ENCODE peak calls at places on chromosomes 4 and X, in ten cellular contexts. L is sigmoid colon; T is A673; M is CD8-positive, alpha-beta T cell; E is OCI-LY7; I is IMR-90; F is hepatocyte; R is MM.1S; U is CD4-positive, alpha-beta memory T cell; P is aorta. N is an unnamed sample. For H3K36me3, the result is how much of the 10 kb centered on the place peaks cover.

GRCh38 chr4:25178838-25179261 is 18.6 kb upstream of the SEPSECS start:
- DNase-seq in R (no peak), U (no peak), L (no peak), M (no peak), F (peak), I (no peak), P (no peak), T (no peak), E (no peak), N (no peak)

GRCh38 chr4:183840311-183840710 is 64.8 kb upstream of the STOX2 start:
- DNase-seq in L (peak), T (peak), I (peak), M (peak), R (peak), P (peak), E (peak), F (peak), U (peak), N (peak)

GRCh38 chrX:9464435-9465371 is at the start of gene TBL1X:
- DNase-seq in U (peak), I (peak), T (peak), L (peak), M (peak), R (peak), F (peak), P (peak), E (peak), N (peak)

GRCh38 chrX:118536687-118537461 is 41.3 kb downstream of the DOCK11 start:
- DNase-seq in R (peak), E (peak), P (no peak), M (peak), U (peak), I (peak), T (peak), L (no peak), F (no peak), N (peak)

GRCh38 chr4:95510145-95510544 is 38.6 kb downstream of the UNC5C start:
- DNase-seq in T (peak), L (no peak), U (no peak), M (no peak), E (peak), P (no peak), F (peak), R (no peak), I (peak), N (no peak)

GRCh38 chr4:155339999-155340398 is 36.8 kb downstream of the MAP9 start:
- DNase-seq in P (no peak), I (no peak), R (no peak), T (no peak), E (no peak), L (no peak), M (no peak), U (no peak), F (no peak), N (no peak)

GRCh38 chr4:83917572-83917971 is 381.7 kb downstream of the GPAT3 start:
- DNase-seq in U (no peak), L (no peak), P (no peak), F (peak), E (peak), R (no peak), T (no peak), I (peak), M (no peak), N (no peak)

GRCh38 chrX:141928432-141928831 is 24.7 kb downstream of the MAGEC1 start:
- DNase-seq in E (no peak), I (no peak), F (no peak), L (no peak), M (no peak), U (no peak), T (no peak), P (no peak), R (no peak), N (no peak)

GRCh38 chr4:169604131-169604900 is 8.1 kb downstream of the NEK1 start:
- DNase-seq in F (no peak), I (peak), P (no peak), R (no peak), L (no peak), U (no peak), M (no peak), T (no peak), E (no peak), N (no peak)

GRCh38 chrX:118585296-118585695 is 89.7 kb downstream of the DOCK11 start:
- DNase-seq in U (no peak), I (no peak), M (no peak), E (no peak), P (no peak), T (no peak), F (no peak), L (no peak), R (no peak), N (no peak)

GRCh38 chr4:54440394-54441223 is 211.5 kb downstream of the PDGFRA start:
- DNase-seq in L (no peak), R (peak), U (no peak), E (peak), T (peak), P (no peak), M (no peak), F (peak), I (peak), N (no peak)

GRCh38 chr4:156538210-156538609 is 433.4 kb downstream of the PDGFC start:
- DNase-seq in I (no peak), M (no peak), E (no peak), T (no peak), P (no peak), L (no peak), U (no peak), F (no peak), R (no peak), N (no peak)

GRCh38 chrX:71871367-71871766 is 39.3 kb upstream of the NHSL2 start:
- DNase-seq in P (no peak), T (no peak), E (no peak), I (peak), U (no peak), R (no peak), M (no peak), L (no peak), F (no peak), N (no peak)

GRCh38 chr4:66572949-66573348 is 902.7 kb upstream of the EPHA5 start:
- DNase-seq in P (no peak), F (no peak), M (no peak), T (no peak), I (peak), R (no peak), L (no peak), U (no peak), E (no peak), N (no peak)

GRCh38 chrX:151987108-151987507 is 12.6 kb upstream of the GABRE start:
- DNase-seq in F (no peak), L (no peak), T (no peak), U (no peak), P (no peak), M (no peak), R (no peak), E (no peak), I (no peak), N (no peak)

GRCh38 chr4:185721949-185722316 is 90.1 kb downstream of the SORBS2 start:
- DNase-seq in M (no peak), E (no peak), P (no peak), L (no peak), F (no peak), I (no peak), U (no peak), R (no peak), T (no peak), N (no peak)

GRCh38 chrX:149491812-149492211 is 13.3 kb downstream of the IDS start:
- DNase-seq in M (no peak), L (no peak), I (no peak), E (no peak), P (no peak), T (no peak), U (no peak), F (peak), R (no peak), N (no peak)

GRCh38 chr4:78293841-78294301 is 236.7 kb downstream of the FRAS1 start:
- DNase-seq in E (no peak), P (no peak), U (no peak), L (no peak), M (no peak), I (peak), F (no peak), T (no peak), R (no peak), N (no peak)

GRCh38 chr4:156771171-156771837 is 200.3 kb downstream of the PDGFC start:
- DNase-seq in L (no peak), E (no peak), U (no peak), P (no peak), F (no peak), R (peak), T (peak), I (peak), M (no peak), N (no peak)

GRCh38 chr4:147786031-147786430 is 54.1 kb downstream of the ARHGAP10 start:
- DNase-seq in F (no peak), R (no peak), E (no peak), T (peak), M (no peak), I (no peak), P (no peak), U (no peak), L (no peak), N (no peak)

GRCh38 chrX:154375156-154375504 is 696 bp upstream of the FLNA start:
- DNase-seq in M (no peak), R (no peak), T (no peak), L (no peak), E (no peak), U (no peak), F (no peak), I (no peak), P (no peak), N (no peak)

GRCh38 chrX:143095841-143096240 is 70.1 kb downstream of the SPANXN4 start:
- DNase-seq in U (no peak), M (no peak), E (no peak), T (no peak), F (no peak), P (no peak), L (no peak), R (no peak), I (no peak), N (no peak)

DNA sequence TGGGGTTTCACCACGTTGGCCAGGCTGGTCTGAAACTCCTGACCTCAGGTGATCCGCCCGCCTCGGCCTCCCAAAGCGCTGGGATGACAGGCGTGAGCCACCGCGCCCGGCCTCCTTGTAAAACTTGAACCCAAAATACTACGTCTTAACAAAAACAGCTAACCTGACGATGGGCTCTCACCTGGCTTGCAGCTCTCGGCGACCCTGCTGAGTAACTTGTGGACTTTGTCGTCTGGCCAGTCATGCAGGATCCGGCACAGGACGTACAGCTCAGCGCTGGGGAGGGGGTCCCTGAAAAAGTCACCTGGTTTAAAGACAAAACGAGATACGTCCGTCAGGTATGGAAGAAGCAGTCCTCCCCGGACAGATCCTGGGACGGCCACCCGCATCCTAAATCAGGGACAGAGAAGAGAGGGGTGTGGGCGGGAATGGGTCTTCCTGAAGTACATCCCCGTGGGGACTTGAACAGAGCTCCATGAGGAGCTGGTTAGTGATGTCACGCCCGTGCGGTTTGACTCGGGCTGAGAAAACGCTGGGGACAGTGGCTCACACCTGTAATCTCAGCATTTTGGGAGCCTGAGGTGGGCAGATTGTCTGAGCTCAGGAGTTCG is 20.7 kb upstream of the SLC25A6 start:
- DNase-seq in L (peak), F (no peak), T (no peak), M (no peak), I (no peak), R (no peak), E (no peak), U (no peak), P (peak), N (no peak)
- H3K36me3 ChIP-seq in L (under half), F (under half), T (under half), M (under half), I (half or more), R (under half), E (half or more), U (under half), P (under half), N (under half)

DNA sequence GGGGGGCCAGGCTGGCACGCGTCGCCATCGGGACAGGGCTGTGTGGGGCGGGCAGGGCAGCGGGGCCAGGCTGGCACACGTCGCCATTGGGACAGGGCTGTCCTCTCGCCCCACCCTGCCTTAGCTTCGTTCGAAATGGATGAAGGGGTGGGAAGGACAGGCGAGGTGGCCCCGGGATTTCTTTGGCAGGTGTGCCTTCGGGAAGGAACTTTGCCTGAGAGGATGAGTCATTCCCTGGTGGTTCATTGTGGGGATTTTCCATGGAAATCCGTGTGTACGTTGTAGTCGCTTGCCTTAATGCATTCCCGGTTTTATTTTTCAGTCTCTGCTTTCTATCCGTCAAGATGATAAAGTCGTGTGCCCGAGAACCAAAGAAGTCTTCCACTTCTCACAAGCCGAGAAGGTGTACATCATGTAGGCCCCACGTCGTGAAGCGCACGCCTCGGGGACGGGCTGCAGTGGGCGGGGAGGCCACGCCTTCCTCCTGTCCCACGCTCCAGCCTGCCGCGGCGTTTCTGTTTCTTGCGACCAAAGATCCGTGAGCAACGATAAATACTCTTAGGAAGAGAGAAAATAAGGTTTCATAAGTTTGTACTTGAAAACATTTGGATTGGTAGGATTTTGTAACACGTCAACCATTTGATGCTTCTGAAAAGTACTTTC is 8.1 kb upstream of the UVSSA start:
- DNase-seq in E (no peak), I (no peak), R (peak), M (no peak), P (no peak), T (no peak), U (no peak), L (no peak), F (no peak), N (no peak)
- H3K36me3 ChIP-seq in E (half or more), I (half or more), R (under half), M (under half), P (under half), T (half or more), U (half or more), L (half or more), F (under half), N (under half)

GRCh38 chrX:2696698-2697215 is 5.7 kb downstream of the CD99 start:
- DNase-seq in L (no peak), I (peak), T (peak), U (peak), R (no peak), E (peak), P (no peak), F (no peak), M (peak), N (peak)

GRCh38 chrX:2697741-2698294 is 6.7 kb downstream of the CD99 start:
- DNase-seq in L (no peak), U (no peak), E (peak), T (no peak), I (peak), R (no peak), F (no peak), P (no peak), M (no peak), N (no peak)

GRCh38 chrX:2699959-2700358 is 8.9 kb downstream of the CD99 start:
- DNase-seq in M (no peak), R (no peak), T (no peak), E (no peak), U (no peak), L (no peak), F (no peak), I (no peak), P (no peak), N (no peak)

GRCh38 chrX:2697306-2697705 is 6.2 kb downstream of the CD99 start:
- DNase-seq in F (no peak), L (no peak), R (no peak), I (no peak), U (no peak), P (no peak), M (no peak), T (no peak), E (no peak), N (no peak)

GRCh38 chrX:2698604-2699003 is 7.5 kb downstream of the CD99 start:
- DNase-seq in P (no peak), M (no peak), F (no peak), U (no peak), I (no peak), E (no peak), R (no peak), T (no peak), L (no peak), N (no peak)
- H3K36me3 ChIP-seq in P (under half), M (under half), F (under half), U (under half), I (under half), E (under half), R (under half), T (half or more), L (under half), N (under half)

GRCh38 chr4:21593268-21594002 is 355.1 kb downstream of the KCNIP4 start:
- DNase-seq in P (no peak), M (no peak), I (no peak), R (no peak), E (no peak), L (no peak), U (no peak), F (peak), T (no peak), N (no peak)

GRCh38 chr4:21596521-21596920 is 352.1 kb downstream of the KCNIP4 start:
- DNase-seq in E (no peak), M (no peak), I (no peak), R (no peak), U (no peak), F (peak), T (no peak), P (no peak), L (no peak), N (no peak)
- H3K36me3 ChIP-seq in E (under half), M (under half), I (under half), R (under half), U (under half), F (under half), T (under half), P (under half), L (under half), N (under half)

GRCh38 chr4:180009316-180009715 is 2233.9 kb upstream of the TENM3 start:
- DNase-seq in L (no peak), U (no peak), F (no peak), M (no peak), R (no peak), P (no peak), I (peak), E (no peak), T (no peak), N (no peak)
- H3K36me3 ChIP-seq in L (under half), U (under half), F (under half), M (under half), R (under half), P (under half), I (under half), E (under half), T (under half), N (under half)